ENCODE peak calls at places on chromosomes 6 and 20, in five cellular contexts. One of them, this sample, is unnamed.

GRCh38 chr6:25697537-25698340 is 45.7 kb downstream of the SCGN start:
- DNase-seq in NCI-H1417 treated with DMSO at 0.1 percent for 48 hours: no peak
- DNase-seq in lung: no peak
- DNase-seq in stimulated activated CD4-positive, alpha-beta T cell treated with anti-CD3 and anti-CD28 coated beads, Interleukin-4, amount 100 ng/mL, for 48 hours: no peak
- DNase-seq in NCI-H1048: no peak
- DNase-seq in this sample: no peak

GRCh38 chr20:32017711-32018251 is 7.5 kb downstream of the CCM2L start:
- DNase-seq in NCI-H1417 treated with DMSO at 0.1 percent for 48 hours: peak; percentile 81
- DNase-seq in lung: peak; percentile 64
- DNase-seq in stimulated activated CD4-positive, alpha-beta T cell treated with anti-CD3 and anti-CD28 coated beads, Interleukin-4, amount 100 ng/mL, for 48 hours: peak; percentile 18
- DNase-seq in NCI-H1048: peak; percentile 54
- DNase-seq in this sample: no peak

GRCh38 chr20:10433623-10434466 is at the start of gene MKKS:
- DNase-seq in NCI-H1417 treated with DMSO at 0.1 percent for 48 hours: peak; percentile 90
- DNase-seq in lung: peak; percentile 92
- DNase-seq in stimulated activated CD4-positive, alpha-beta T cell treated with anti-CD3 and anti-CD28 coated beads, Interleukin-4, amount 100 ng/mL, for 48 hours: peak; percentile 83
- DNase-seq in NCI-H1048: peak; percentile 50
- DNase-seq in this sample: peak; percentile 60

GRCh38 chr20:20303320-20303719 is 64.6 kb upstream of the INSM1 start:
- DNase-seq in NCI-H1417 treated with DMSO at 0.1 percent for 48 hours: no peak
- DNase-seq in lung: no peak
- DNase-seq in stimulated activated CD4-positive, alpha-beta T cell treated with anti-CD3 and anti-CD28 coated beads, Interleukin-4, amount 100 ng/mL, for 48 hours: no peak
- DNase-seq in NCI-H1048: no peak
- DNase-seq in this sample: no peak

GRCh38 chr20:46967647-46968046 is 73.0 kb downstream of the EYA2 start:
- DNase-seq in NCI-H1417 treated with DMSO at 0.1 percent for 48 hours: no peak
- DNase-seq in lung: no peak
- DNase-seq in stimulated activated CD4-positive, alpha-beta T cell treated with anti-CD3 and anti-CD28 coated beads, Interleukin-4, amount 100 ng/mL, for 48 hours: no peak
- DNase-seq in NCI-H1048: no peak
- DNase-seq in this sample: no peak

GRCh38 chr6:101178748-101179147 is 214.8 kb upstream of the GRIK2 start:
- DNase-seq in NCI-H1417 treated with DMSO at 0.1 percent for 48 hours: no peak
- DNase-seq in lung: no peak
- DNase-seq in stimulated activated CD4-positive, alpha-beta T cell treated with anti-CD3 and anti-CD28 coated beads, Interleukin-4, amount 100 ng/mL, for 48 hours: no peak
- DNase-seq in NCI-H1048: no peak
- DNase-seq in this sample: no peak

GRCh38 chr20:37379967-37380828 is 34.3 kb downstream of the SRC start:
- DNase-seq in NCI-H1417 treated with DMSO at 0.1 percent for 48 hours: no peak
- DNase-seq in lung: no peak
- DNase-seq in stimulated activated CD4-positive, alpha-beta T cell treated with anti-CD3 and anti-CD28 coated beads, Interleukin-4, amount 100 ng/mL, for 48 hours: no peak
- DNase-seq in NCI-H1048: no peak
- DNase-seq in this sample: no peak

GRCh38 chr6:144149558-144149893 is 791 bp upstream of the STX11 start:
- DNase-seq in NCI-H1417 treated with DMSO at 0.1 percent for 48 hours: no peak
- DNase-seq in lung: no peak
- DNase-seq in stimulated activated CD4-positive, alpha-beta T cell treated with anti-CD3 and anti-CD28 coated beads, Interleukin-4, amount 100 ng/mL, for 48 hours: no peak
- DNase-seq in NCI-H1048: no peak
- DNase-seq in this sample: no peak

GRCh38 chr20:5077761-5078387 is 41.9 kb downstream of the PCNA start:
- DNase-seq in NCI-H1417 treated with DMSO at 0.1 percent for 48 hours: no peak
- DNase-seq in lung: no peak
- DNase-seq in stimulated activated CD4-positive, alpha-beta T cell treated with anti-CD3 and anti-CD28 coated beads, Interleukin-4, amount 100 ng/mL, for 48 hours: no peak
- DNase-seq in NCI-H1048: no peak
- DNase-seq in this sample: no peak

GRCh38 chr6:11275598-11275997 is 43.1 kb upstream of the NEDD9 start:
- DNase-seq in NCI-H1417 treated with DMSO at 0.1 percent for 48 hours: no peak
- DNase-seq in lung: peak; percentile 48
- DNase-seq in stimulated activated CD4-positive, alpha-beta T cell treated with anti-CD3 and anti-CD28 coated beads, Interleukin-4, amount 100 ng/mL, for 48 hours: no peak
- DNase-seq in NCI-H1048: no peak
- DNase-seq in this sample: peak; percentile 72

GRCh38 chr20:13649548-13649947 is 10.8 kb upstream of the TASP1 start:
- DNase-seq in NCI-H1417 treated with DMSO at 0.1 percent for 48 hours: no peak
- DNase-seq in lung: peak; percentile 48
- DNase-seq in stimulated activated CD4-positive, alpha-beta T cell treated with anti-CD3 and anti-CD28 coated beads, Interleukin-4, amount 100 ng/mL, for 48 hours: no peak
- DNase-seq in NCI-H1048: no peak
- DNase-seq in this sample: no peak

GRCh38 chr6:18323935-18324707 is 59.8 kb upstream of the DEK start:
- DNase-seq in NCI-H1417 treated with DMSO at 0.1 percent for 48 hours: peak; percentile 4
- DNase-seq in lung: no peak
- DNase-seq in stimulated activated CD4-positive, alpha-beta T cell treated with anti-CD3 and anti-CD28 coated beads, Interleukin-4, amount 100 ng/mL, for 48 hours: no peak
- DNase-seq in NCI-H1048: peak; percentile 42
- DNase-seq in this sample: peak; percentile 18

GRCh38 chr20:61764471-61765020 is 301.1 kb downstream of the TAF4 start:
- DNase-seq in NCI-H1417 treated with DMSO at 0.1 percent for 48 hours: no peak
- DNase-seq in lung: no peak
- DNase-seq in stimulated activated CD4-positive, alpha-beta T cell treated with anti-CD3 and anti-CD28 coated beads, Interleukin-4, amount 100 ng/mL, for 48 hours: no peak
- DNase-seq in NCI-H1048: no peak
- DNase-seq in this sample: no peak

GRCh38 chr6:125310994-125311649 is 9.4 kb upstream of the HDDC2 start:
- DNase-seq in NCI-H1417 treated with DMSO at 0.1 percent for 48 hours: peak; percentile 61
- DNase-seq in lung: no peak
- DNase-seq in stimulated activated CD4-positive, alpha-beta T cell treated with anti-CD3 and anti-CD28 coated beads, Interleukin-4, amount 100 ng/mL, for 48 hours: no peak
- DNase-seq in NCI-H1048: no peak
- DNase-seq in this sample: no peak

GRCh38 chr6:72524011-72524645 is 97.7 kb upstream of the KCNQ5 start:
- DNase-seq in NCI-H1417 treated with DMSO at 0.1 percent for 48 hours: no peak
- DNase-seq in lung: no peak
- DNase-seq in stimulated activated CD4-positive, alpha-beta T cell treated with anti-CD3 and anti-CD28 coated beads, Interleukin-4, amount 100 ng/mL, for 48 hours: no peak
- DNase-seq in NCI-H1048: no peak
- DNase-seq in this sample: no peak

GRCh38 chr20:4006640-4007039 is 8.7 kb downstream of the RNF24 start:
- DNase-seq in NCI-H1417 treated with DMSO at 0.1 percent for 48 hours: no peak
- DNase-seq in lung: no peak
- DNase-seq in stimulated activated CD4-positive, alpha-beta T cell treated with anti-CD3 and anti-CD28 coated beads, Interleukin-4, amount 100 ng/mL, for 48 hours: no peak
- DNase-seq in NCI-H1048: no peak
- DNase-seq in this sample: no peak

GRCh38 chr6:156658186-156658585 is 119.0 kb upstream of the ARID1B start:
- DNase-seq in NCI-H1417 treated with DMSO at 0.1 percent for 48 hours: no peak
- DNase-seq in lung: no peak
- DNase-seq in stimulated activated CD4-positive, alpha-beta T cell treated with anti-CD3 and anti-CD28 coated beads, Interleukin-4, amount 100 ng/mL, for 48 hours: no peak
- DNase-seq in NCI-H1048: no peak
- DNase-seq in this sample: no peak

GRCh38 chr6:30741789-30742315 is 635 bp downstream of the FLOT1 start:
- DNase-seq in NCI-H1417 treated with DMSO at 0.1 percent for 48 hours: no peak
- DNase-seq in lung: no peak
- DNase-seq in stimulated activated CD4-positive, alpha-beta T cell treated with anti-CD3 and anti-CD28 coated beads, Interleukin-4, amount 100 ng/mL, for 48 hours: no peak
- DNase-seq in NCI-H1048: no peak
- DNase-seq in this sample: no peak

GRCh38 chr20:44805991-44806729 is 4.2 kb downstream of the RIMS4 start:
- DNase-seq in NCI-H1417 treated with DMSO at 0.1 percent for 48 hours: no peak
- DNase-seq in lung: peak; percentile 80
- DNase-seq in stimulated activated CD4-positive, alpha-beta T cell treated with anti-CD3 and anti-CD28 coated beads, Interleukin-4, amount 100 ng/mL, for 48 hours: no peak
- DNase-seq in NCI-H1048: no peak
- DNase-seq in this sample: no peak

GRCh38 chr6:208379-208778 is 83.9 kb upstream of the DUSP22 start:
- DNase-seq in NCI-H1417 treated with DMSO at 0.1 percent for 48 hours: no peak
- DNase-seq in lung: no peak
- DNase-seq in stimulated activated CD4-positive, alpha-beta T cell treated with anti-CD3 and anti-CD28 coated beads, Interleukin-4, amount 100 ng/mL, for 48 hours: no peak
- DNase-seq in NCI-H1048: no peak
- DNase-seq in this sample: no peak

GRCh38 chr6:158205220-158205944 is 37.2 kb downstream of the GTF2H5 start:
- DNase-seq in NCI-H1417 treated with DMSO at 0.1 percent for 48 hours: no peak
- DNase-seq in lung: no peak
- DNase-seq in stimulated activated CD4-positive, alpha-beta T cell treated with anti-CD3 and anti-CD28 coated beads, Interleukin-4, amount 100 ng/mL, for 48 hours: no peak
- DNase-seq in NCI-H1048: no peak
- DNase-seq in this sample: no peak

GRCh38 chr20:325889-326644 is 715 bp downstream of the SOX12 start:
- DNase-seq in NCI-H1417 treated with DMSO at 0.1 percent for 48 hours: no peak
- DNase-seq in lung: peak; percentile 55
- DNase-seq in stimulated activated CD4-positive, alpha-beta T cell treated with anti-CD3 and anti-CD28 coated beads, Interleukin-4, amount 100 ng/mL, for 48 hours: peak; percentile 42
- DNase-seq in NCI-H1048: no peak
- DNase-seq in this sample: no peak